ENCODE peak calls at places on chromosomes 4 and X, in ten cellular contexts. J, X, C, L, S, I, Z, E, P and Y are unnamed samples.
A peak's percentile ranks its signal among the peaks of the same experiment; 100 is the strongest.

GRCh38 chr4:76782837-76783236 is 115.1 kb downstream of the SOWAHB start:
- DNase-seq in Z (no peak), C (no peak), E (no peak), X (peak; percentile 89), L (no peak), P (no peak), S (no peak), I (no peak), J (no peak), Y (no peak)

GRCh38 chrX:53313746-53314105 is 32.3 kb upstream of the IQSEC2 start:
- DNase-seq in E (no peak), S (no peak), Z (no peak), L (no peak), C (no peak), X (no peak), P (no peak), I (no peak), J (no peak), Y (no peak)

GRCh38 chr4:11397146-11397545 is 31.5 kb downstream of the HS3ST1 start:
- DNase-seq in S (no peak), C (no peak), J (no peak), E (no peak), L (no peak), P (no peak), I (peak; percentile 39), X (no peak), Z (no peak), Y (no peak)

GRCh38 chr4:148056879-148057278 is 325.0 kb downstream of the ARHGAP10 start:
- DNase-seq in L (peak; percentile 58), X (peak; percentile 72), J (peak; percentile 28), E (peak; percentile 53), Z (peak; percentile 9), I (no peak), C (peak; percentile 81), P (peak; percentile 51), S (peak; percentile 47), Y (peak; percentile 59)

GRCh38 chr4:141912831-141913230 is 276.4 kb downstream of the IL15 start:
- DNase-seq in X (no peak), I (no peak), Z (no peak), J (no peak), P (no peak), C (no peak), E (no peak), L (peak; percentile 36), S (no peak), Y (no peak)

GRCh38 chrX:137432609-137433008 is 133.3 kb upstream of the ZIC3 start:
- DNase-seq in C (peak; percentile 27), S (peak; percentile 52), X (no peak), P (no peak), E (peak; percentile 46), Z (no peak), I (no peak), J (no peak), L (no peak), Y (no peak)

GRCh38 chrX:96244955-96245354 is 439.7 kb upstream of the DIAPH2 start:
- DNase-seq in S (no peak), X (no peak), J (no peak), L (no peak), P (no peak), Z (no peak), E (no peak), I (no peak), C (no peak), Y (no peak)

GRCh38 chr4:54971474-54971950 is 153.9 kb downstream of the KDR start:
- DNase-seq in P (no peak), Z (no peak), C (peak; percentile 35), X (peak; percentile 35), L (no peak), J (peak; percentile 15), E (peak; percentile 25), S (no peak), I (no peak), Y (no peak)

GRCh38 chr4:15930314-15930713 is 8.2 kb downstream of the FGFBP1 start:
- DNase-seq in C (no peak), I (no peak), S (no peak), E (no peak), X (no peak), J (no peak), P (no peak), L (no peak), Z (no peak), Y (no peak)

GRCh38 chr4:109359040-109359646 is 56.7 kb upstream of the COL25A1 start:
- DNase-seq in S (no peak), I (no peak), P (no peak), C (no peak), E (no peak), X (peak; percentile 16), Z (no peak), L (no peak), J (no peak), Y (no peak)

GRCh38 chr4:107619065-107619464 is 101.0 kb downstream of the PAPSS1 start:
- DNase-seq in Z (no peak), E (no peak), C (no peak), X (peak; percentile 89), L (no peak), S (no peak), I (peak; percentile 3), J (no peak), P (peak; percentile 67), Y (no peak)

GRCh38 chr4:170027181-170027829 is 1.1 kb upstream of the MFAP3L start:
- DNase-seq in I (peak; percentile 44), Z (peak; percentile 92), J (peak; percentile 92), L (peak; percentile 97), C (peak; percentile 87), E (peak; percentile 91), P (peak; percentile 89), X (peak; percentile 98), S (peak; percentile 93), Y (peak; percentile 85)

GRCh38 chrX:43605351-43605750 is 50.7 kb upstream of the MAOA start:
- DNase-seq in X (no peak), C (no peak), Z (no peak), J (no peak), I (no peak), S (no peak), E (no peak), L (no peak), P (no peak), Y (no peak)

GRCh38 chr4:4831266-4831665 is 28.2 kb upstream of the MSX1 start:
- DNase-seq in E (no peak), I (no peak), S (no peak), J (no peak), L (no peak), C (no peak), X (no peak), Z (no peak), P (no peak), Y (no peak)

GRCh38 chr4:150862829-150863228 is 152.3 kb downstream of the LRBA start:
- DNase-seq in Z (no peak), E (no peak), I (no peak), C (no peak), S (no peak), J (no peak), X (no peak), P (no peak), L (no peak), Y (no peak)

GRCh38 chrX:129540068-129540653 is at the start of gene OCRL:
- DNase-seq in S (peak; percentile 76), X (peak; percentile 29), Z (peak; percentile 16), J (peak; percentile 79), L (peak; percentile 67), E (peak; percentile 77), C (peak; percentile 43), I (peak; percentile 0), P (no peak), Y (peak; percentile 5)

GRCh38 chr4:122450847-122451246 is 5.7 kb downstream of the IL2 start:
- DNase-seq in S (peak; percentile 54), E (no peak), L (no peak), X (no peak), I (no peak), C (no peak), J (peak; percentile 12), Z (no peak), P (no peak), Y (no peak)

GRCh38 chrX:20231598-20231997 is 35.1 kb downstream of the RPS6KA3 start:
- DNase-seq in L (no peak), I (no peak), J (no peak), C (no peak), P (no peak), Z (no peak), E (no peak), S (no peak), X (peak; percentile 6), Y (no peak)

GRCh38 chr4:163165217-163166017 is 1.3 kb downstream of the NAF1 start:
- DNase-seq in L (no peak), C (no peak), P (no peak), S (no peak), I (no peak), Z (no peak), E (no peak), X (peak; percentile 22), J (no peak), Y (peak; percentile 33)

GRCh38 chrX:646228-646495 is 15.6 kb downstream of the SHOX start:
- DNase-seq in L (no peak), X (no peak), S (no peak), J (no peak), E (no peak), Z (no peak), P (no peak), I (no peak), C (no peak), Y (no peak)

GRCh38 chr4:150421612-150422011 is 160.3 kb upstream of the MAB21L2 start:
- DNase-seq in I (no peak), X (no peak), E (no peak), Z (no peak), J (no peak), L (no peak), S (no peak), P (no peak), C (no peak), Y (no peak)

GRCh38 chr4:183370786-183371185 is 48.6 kb upstream of the CLDN24 start:
- DNase-seq in S (no peak), J (no peak), X (no peak), P (no peak), C (no peak), E (no peak), I (no peak), Z (no peak), L (no peak), Y (no peak)